ENCODE peak calls at places on chromosomes 16 and 17, in four cellular contexts. R is esophagus squamous epithelium, C is GM10248, M is mucosa of descending colon. B is an unnamed sample.

GRCh38 chr16:72886366-72886974 is 161.5 kb downstream of the ZFHX3 start:
- DNase-seq in C (no peak), M (no peak), R (no peak), B (no peak)

GRCh38 chr16:54241525-54241924 is 45.1 kb downstream of the IRX3 start:
- DNase-seq in R (no peak), M (no peak), C (no peak), B (no peak)

GRCh38 chr17:16407911-16408588 is 7.3 kb upstream of the TRPV2 start:
- DNase-seq in R (no peak), C (peak), M (peak), B (peak)

GRCh38 chr16:57133911-57134310 is 41.5 kb downstream of the CPNE2 start:
- DNase-seq in R (no peak), C (no peak), M (peak), B (no peak)

GRCh38 chr16:12468552-12468951 is 335.1 kb downstream of the CPPED1 start:
- DNase-seq in M (no peak), R (no peak), C (no peak), B (no peak)

GRCh38 chr16:51151435-51151950 is 423 bp upstream of the SALL1 start:
- DNase-seq in M (peak), C (no peak), R (no peak), B (no peak)

GRCh38 chr16:65967376-65967775 is 399.1 kb upstream of the CDH5 start:
- DNase-seq in R (no peak), M (no peak), C (no peak), B (no peak)

GRCh38 chr16:49620158-49620867 is 235.6 kb downstream of the ZNF423 start:
- DNase-seq in R (no peak), M (peak), C (no peak), B (no peak)

GRCh38 chr17:74435775-74436359 is 4.0 kb downstream of the GPRC5C start:
- DNase-seq in R (no peak), M (no peak), C (no peak), B (no peak)

GRCh38 chr17:31068291-31068690 is 26.5 kb upstream of the NF1 start:
- DNase-seq in M (peak), C (peak), R (no peak), B (peak)

GRCh38 chr17:72182256-72182890 is 61.6 kb downstream of the SOX9 start:
- DNase-seq in R (no peak), M (peak), C (no peak), B (no peak)

GRCh38 chr17:78991906-78992532 is 12.3 kb upstream of the LGALS3BP start:
- DNase-seq in M (peak), R (no peak), C (no peak), B (peak)

GRCh38 chr16:82360024-82360783 is 190.2 kb upstream of the MPHOSPH6 start:
- DNase-seq in R (no peak), M (no peak), C (no peak), B (no peak)

GRCh38 chr17:42323268-42323773 is 35.0 kb downstream of the STAT5A start:
- DNase-seq in R (no peak), C (no peak), M (no peak), B (no peak)

GRCh38 chr17:42321555-42321954 is 33.3 kb downstream of the STAT5A start:
- DNase-seq in R (no peak), M (no peak), C (no peak), B (no peak)

GRCh38 chr17:42329025-42329976 is 41.0 kb downstream of the STAT5A start:
- DNase-seq in R (no peak), C (no peak), M (no peak), B (no peak)

GRCh38 chr17:42322382-42323267 is 34.3 kb downstream of the STAT5A start:
- DNase-seq in M (peak), C (peak), R (peak), B (peak)

GRCh38 chr17:42325026-42325425 is 36.7 kb downstream of the STAT5A start:
- DNase-seq in M (no peak), R (no peak), C (no peak), B (no peak)
- TF ChIP-seq CTCF in M (no peak), R (no peak), C (no peak), B (no peak)

GRCh38 chr17:13114601-13115024 is 96.8 kb upstream of the ELAC2 start:
- DNase-seq in R (no peak), M (peak), C (peak), B (peak)
- TF ChIP-seq CTCF in R (peak), M (peak), C (peak), B (peak)

GRCh38 chr16:62638964-62639861 is 603.0 kb upstream of the CDH8 start:
- DNase-seq in M (no peak), C (peak), R (no peak), B (peak)
- TF ChIP-seq CTCF in M (no peak), C (no peak), R (no peak), B (no peak)

GRCh38 chr17:50828508-50829170 is 6.7 kb upstream of the WFIKKN2 start:
- DNase-seq in C (peak), R (no peak), M (no peak), B (peak)
- TF ChIP-seq CTCF in C (no peak), R (no peak), M (no peak), B (no peak)

B was measured in GM20000.